ENCODE peak calls at places on chromosomes 3 and 15, in six cellular contexts. Q is B cell; H is lower leg skin; F is endothelial cell of umbilical vein; O is omental fat pad; Y is CD4-positive, alpha-beta T cell. U is an unnamed sample.

GRCh38 chr15:60006203-60006782 is 2.2 kb downstream of the FOXB1 start:
- DNase-seq in Q (peak), F (peak), H (no peak), Y (peak), O (no peak), U (no peak)

GRCh38 chr3:27536451-27536850 is 52.3 kb upstream of the SLC4A7 start:
- DNase-seq in Q (no peak), O (no peak), Y (no peak), H (no peak), F (no peak), U (no peak)

GRCh38 chr3:168885028-168885427 is 778.5 kb downstream of the MECOM start:
- DNase-seq in Y (no peak), F (peak), Q (no peak), O (no peak), H (no peak), U (no peak)

GRCh38 chr15:23890218-23890617 is 203.1 kb upstream of the NDN start:
- DNase-seq in Y (no peak), Q (no peak), H (no peak), O (no peak), F (no peak), U (no peak)

GRCh38 chr3:187150599-187150998 is 11.3 kb upstream of the RPL39L start:
- DNase-seq in Y (peak), H (no peak), F (peak), Q (peak), O (no peak), U (no peak)

GRCh38 chr3:32703491-32703968 is 18.5 kb downstream of the CNOT10 start:
- DNase-seq in Y (no peak), O (no peak), H (no peak), Q (no peak), F (no peak), U (no peak)

GRCh38 chr3:34268032-34268760 is 469.8 kb downstream of the PDCD6IP start:
- DNase-seq in O (no peak), Q (no peak), F (no peak), Y (no peak), H (no peak), U (no peak)

GRCh38 chr3:193040836-193041672 is 123.4 kb upstream of the MB21D2 start:
- DNase-seq in H (no peak), F (peak), Q (no peak), O (no peak), Y (no peak), U (no peak)

GRCh38 chr3:173826901-173827609 is 429.5 kb downstream of the NLGN1 start:
- DNase-seq in Q (no peak), F (no peak), O (no peak), H (no peak), Y (no peak), U (no peak)

GRCh38 chr3:116920836-116921596 is 211.4 kb downstream of the TUSC7 start:
- DNase-seq in F (peak), O (no peak), H (no peak), Q (no peak), Y (no peak), U (no peak)

GRCh38 chr15:70362911-70363310 is 265.2 kb upstream of the TLE3 start:
- DNase-seq in Q (no peak), F (peak), H (no peak), O (no peak), Y (no peak), U (peak)

GRCh38 chr3:182165234-182165633 is 453.5 kb downstream of the SOX2 start:
- DNase-seq in F (no peak), Y (no peak), O (no peak), Q (no peak), H (no peak), U (no peak)

GRCh38 chr3:18153571-18154173 is 271.5 kb downstream of the SATB1 start:
- DNase-seq in H (no peak), F (no peak), Q (no peak), O (no peak), Y (no peak), U (no peak)

GRCh38 chr3:153397806-153398205 is 235.8 kb downstream of the RAP2B start:
- DNase-seq in H (no peak), Y (no peak), F (no peak), Q (no peak), O (no peak), U (no peak)

GRCh38 chr3:141930801-141931200 is 54.4 kb downstream of the ATP1B3 start:
- DNase-seq in O (no peak), Q (no peak), H (peak), Y (no peak), F (no peak), U (no peak)

GRCh38 chr15:44066211-44066827 is 128.8 kb downstream of the FRMD5 start:
- DNase-seq in F (peak), Q (peak), Y (peak), O (peak), H (peak), U (no peak)

GRCh38 chr3:158842946-158843345 is 41.1 kb downstream of the MFSD1 start:
- DNase-seq in Y (no peak), Q (no peak), H (no peak), O (no peak), F (no peak), U (no peak)

GRCh38 chr3:65402597-65402996 is 636.1 kb downstream of the MAGI1 start:
- DNase-seq in Q (no peak), H (no peak), Y (no peak), F (no peak), O (peak), U (no peak)

GRCh38 chr15:88043396-88043795 is 213.1 kb downstream of the NTRK3 start:
- DNase-seq in Q (no peak), Y (no peak), F (no peak), H (no peak), O (no peak), U (no peak)

GRCh38 chr3:38131621-38132369 is 5.1 kb downstream of the ACAA1 start:
- DNase-seq in F (peak), H (no peak), O (no peak), Y (peak), Q (no peak), U (no peak)

GRCh38 chr3:73270839-73271483 is 209.5 kb downstream of the EBLN2 start:
- DNase-seq in Y (no peak), F (no peak), Q (no peak), O (no peak), H (no peak), U (no peak)

GRCh38 chr15:26910715-26911114 is 43.9 kb downstream of the GABRA5 start:
- DNase-seq in Y (no peak), H (no peak), Q (no peak), F (no peak), O (no peak), U (no peak)

GRCh38 chr15:33278816-33279612 is 31.8 kb upstream of the RYR3 start:
- DNase-seq in Y (no peak), Q (no peak), F (peak), H (no peak), O (no peak), U (no peak)
- TF ChIP-seq CTCF in Y (no peak), Q (no peak), F (no peak), H (no peak), O (no peak), U (no peak)

GRCh38 chr3:195263193-195263924 is 7.6 kb downstream of the XXYLT1 start:
- DNase-seq in O (no peak), F (peak), Q (no peak), H (no peak), Y (no peak), U (peak)

GRCh38 chr3:195267096-195267495 is 3.9 kb downstream of the XXYLT1 start:
- DNase-seq in F (no peak), Y (no peak), H (no peak), Q (no peak), O (no peak), U (no peak)

GRCh38 chr3:195266428-195266827 is 4.5 kb downstream of the XXYLT1 start:
- DNase-seq in F (no peak), Y (no peak), Q (no peak), O (no peak), H (no peak), U (no peak)

GRCh38 chr3:195263925-195264575 is 6.9 kb downstream of the XXYLT1 start:
- DNase-seq in O (no peak), Q (no peak), Y (no peak), H (no peak), F (no peak), U (no peak)

DNA sequence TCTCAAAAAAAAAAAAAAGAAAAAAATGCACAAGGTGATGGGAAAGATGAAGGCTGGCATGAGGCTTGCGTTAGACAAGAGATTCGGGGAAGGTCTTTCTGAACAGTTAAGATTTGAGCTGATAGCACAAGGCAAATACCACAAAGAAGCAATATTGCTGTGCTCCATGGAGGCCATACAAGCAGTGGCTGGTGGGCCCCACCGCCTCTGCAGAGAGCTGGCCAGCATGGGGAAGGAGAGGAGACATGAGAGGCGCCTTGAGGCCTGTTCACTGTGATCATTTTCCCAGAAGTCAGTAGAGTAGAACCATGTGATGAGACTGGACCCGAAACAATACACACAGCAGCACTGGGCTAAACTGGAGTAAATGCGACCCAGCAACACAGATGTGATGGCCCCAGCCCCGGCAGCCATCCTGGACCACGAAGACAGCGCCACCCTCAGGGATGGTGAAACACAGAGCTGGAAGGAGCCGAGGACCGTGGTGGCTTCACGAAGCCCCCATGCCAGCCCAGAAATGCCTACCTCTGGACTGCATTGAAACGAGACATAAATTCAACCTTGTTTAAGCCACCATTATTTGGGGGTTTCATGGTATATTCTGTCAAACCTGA is 5.5 kb downstream of the XXYLT1 start:
- DNase-seq in O (no peak), F (no peak), Q (no peak), H (no peak), Y (no peak), U (no peak)
- TF ChIP-seq CTCF in O (no peak), F (no peak), Q (no peak), H (no peak), Y (no peak), U (no peak)

GRCh38 chr3:107794664-107795443 is 272.1 kb downstream of the BBX start:
- DNase-seq in H (peak), Q (no peak), Y (no peak), O (no peak), F (no peak), U (no peak)
- TF ChIP-seq CTCF in H (no peak), Q (no peak), Y (no peak), O (no peak), F (no peak), U (no peak)

GRCh38 chr3:122858373-122858772 is 63.5 kb downstream of the SLC49A4 start:
- DNase-seq in Y (no peak), H (no peak), F (peak), Q (no peak), O (no peak), U (no peak)
- TF ChIP-seq CTCF in Y (no peak), H (no peak), F (no peak), Q (no peak), O (no peak), U (peak)

DNA sequence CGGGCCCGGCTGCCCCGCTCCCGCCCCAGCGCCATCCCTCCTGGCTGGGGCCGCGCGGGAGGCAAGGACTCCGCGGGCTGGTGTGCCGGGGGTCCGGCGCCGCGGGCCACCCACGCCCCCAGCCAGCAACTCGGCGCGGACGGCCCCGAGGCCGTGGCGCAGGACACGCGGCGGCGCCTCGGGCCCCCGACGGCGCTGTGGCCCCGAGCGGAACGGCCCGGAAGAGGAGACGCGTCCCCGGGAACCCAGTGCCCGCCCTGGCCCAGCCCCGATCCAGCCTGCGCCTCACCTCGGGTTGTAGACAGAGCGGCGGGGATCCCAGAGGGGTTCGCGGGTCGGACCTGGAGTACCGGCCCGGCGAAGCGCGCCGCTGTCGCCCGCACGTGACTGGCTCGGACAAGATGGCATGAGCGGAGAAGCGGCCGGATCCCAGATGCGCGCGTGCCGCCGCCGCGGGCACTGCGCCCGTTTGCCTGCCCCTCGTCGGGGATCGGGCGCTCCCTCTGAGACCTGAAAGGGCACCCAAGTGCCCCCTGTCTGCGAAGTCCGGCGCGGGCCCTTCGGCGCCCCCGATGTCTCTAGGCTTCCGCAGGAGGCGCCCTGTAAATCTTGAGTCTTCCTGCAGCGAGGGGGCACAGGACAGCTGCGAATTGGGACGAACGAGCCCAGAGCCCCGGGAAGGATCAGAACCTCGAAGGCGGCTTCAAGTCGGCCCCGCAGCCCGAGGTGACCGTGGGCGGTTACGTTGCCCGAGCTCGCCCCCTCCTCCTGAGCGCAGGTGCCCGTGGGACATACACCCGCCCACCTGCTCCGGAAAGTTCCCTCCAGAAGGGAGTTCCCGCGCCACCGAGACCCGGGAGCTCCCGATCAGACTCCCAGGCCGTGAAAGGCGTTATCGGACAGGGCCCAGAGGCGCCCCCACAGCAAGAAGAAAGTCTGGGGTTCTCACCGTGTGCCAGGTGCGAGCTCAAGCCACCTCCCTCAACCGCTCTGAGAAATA is 598 bp upstream of the SFMBT1 start:
- DNase-seq in H (peak), Y (peak), O (no peak), F (peak), Q (peak), U (peak)
- TF ChIP-seq CTCF in H (no peak), Y (peak), O (no peak), F (peak), Q (peak), U (peak)

GRCh38 chr3:46966811-46967210 is 9.7 kb downstream of the CCDC12 start:
- DNase-seq in Q (no peak), F (no peak), H (no peak), O (no peak), Y (no peak), U (no peak)
- TF ChIP-seq CTCF in Q (no peak), F (no peak), H (no peak), O (no peak), Y (no peak), U (no peak)

U was measured in type B pancreatic cell.